ENCODE peak calls at places on chromosome 20, in five cellular contexts. B is PC-3, S is hepatocyte, I is OCI-LY7, R is GM23338. H is an unnamed sample.

GRCh38 chr20:47117325-47117724 is 222.7 kb downstream of the EYA2 start:
- DNase-seq in B (no peak), S (no peak), I (no peak), R (no peak), H (no peak)

GRCh38 chr20:25308671-25309394 is 60.9 kb downstream of the PYGB start:
- DNase-seq in B (peak; percentile 57), S (no peak), I (no peak), R (no peak), H (no peak)

GRCh38 chr20:44908987-44909871 is 631 bp upstream of the PABPC1L start:
- DNase-seq in B (peak; percentile 4), S (no peak), I (no peak), R (no peak), H (peak; percentile 23)

GRCh38 chr20:4341804-4342560 is 326.6 kb upstream of the RNF24 start:
- DNase-seq in B (peak; percentile 75), S (peak; percentile 36), I (no peak), R (no peak), H (peak; percentile 10)

GRCh38 chr20:34316191-34316814 is 13.1 kb upstream of the AHCY start:
- DNase-seq in B (peak; percentile 78), S (no peak), I (no peak), R (no peak), H (no peak)

GRCh38 chr20:25532015-25532751 is 53.1 kb downstream of the NINL start:
- DNase-seq in B (peak; percentile 87), S (no peak), I (no peak), R (peak; percentile 61), H (peak; percentile 82)

GRCh38 chr20:58546756-58547526 is 31.7 kb upstream of the APCDD1L start:
- DNase-seq in B (no peak), S (no peak), I (no peak), R (no peak), H (no peak)

GRCh38 chr20:41499961-41500725 is 118.0 kb downstream of the CHD6 start:
- DNase-seq in B (no peak), S (no peak), I (no peak), R (no peak), H (no peak)

GRCh38 chr20:11451793-11452291 is 465.9 kb upstream of the BTBD3 start:
- DNase-seq in B (no peak), S (peak; percentile 46), I (no peak), R (peak; percentile 41), H (peak; percentile 74)

GRCh38 chr20:57395111-57395959 is 4.1 kb downstream of the RBM38 start:
- DNase-seq in B (no peak), S (no peak), I (no peak), R (no peak), H (peak; percentile 91)

GRCh38 chr20:64109390-64109747 is 2.0 kb upstream of the NPBWR2 start:
- DNase-seq in B (no peak), S (no peak), I (no peak), R (peak; percentile 0), H (no peak)

GRCh38 chr20:21981179-21981578 is 275.7 kb downstream of the PAX1 start:
- DNase-seq in B (no peak), S (no peak), I (no peak), R (no peak), H (no peak)

GRCh38 chr20:49937023-49937929 is 1.1 kb downstream of the RNF114 start:
- DNase-seq in B (peak; percentile 60), S (peak; percentile 27), I (no peak), R (peak; percentile 25), H (no peak)

GRCh38 chr20:11445161-11445560 is 472.5 kb upstream of the BTBD3 start:
- DNase-seq in B (no peak), S (no peak), I (no peak), R (no peak), H (no peak)

GRCh38 chr20:60381643-60382400 is 423.6 kb downstream of the CDH26 start:
- DNase-seq in B (peak; percentile 3), S (no peak), I (no peak), R (no peak), H (no peak)

GRCh38 chr20:58131111-58131510 is 97.3 kb downstream of the ANKRD60 start:
- DNase-seq in B (peak; percentile 30), S (no peak), I (no peak), R (no peak), H (peak; percentile 70)

GRCh38 chr20:2101057-2101934 is at the start of gene STK35:
- DNase-seq in B (peak; percentile 66), S (peak; percentile 86), I (peak; percentile 79), R (peak; percentile 81), H (no peak)

GRCh38 chr20:1490643-1491042 is 577 bp downstream of the SIRPB2 start:
- DNase-seq in B (no peak), S (no peak), I (no peak), R (no peak), H (no peak)

GRCh38 chr20:49583669-49584417 is 15.9 kb upstream of the PTGIS start:
- DNase-seq in B (peak; percentile 56), S (peak; percentile 86), I (no peak), R (no peak), H (no peak)

GRCh38 chr20:50799890-50800550 is 5.2 kb downstream of the BCAS4 start:
- DNase-seq in B (no peak), S (no peak), I (peak; percentile 86), R (no peak), H (no peak)

GRCh38 chr20:49219924-49220831 is 962 bp downstream of the DDX27 start:
- DNase-seq in B (peak; percentile 20), S (no peak), I (no peak), R (no peak), H (no peak)

GRCh38 chr20:50226093-50226974 is 35.7 kb downstream of the CEBPB start:
- DNase-seq in B (no peak), S (no peak), I (no peak), R (no peak), H (no peak)

GRCh38 chr20:34311118-34312023 is 8.2 kb upstream of the AHCY start:
- DNase-seq in B (no peak), S (peak; percentile 86), I (no peak), R (peak; percentile 79), H (peak; percentile 83)

GRCh38 chr20:14245368-14245970 is 91.9 kb downstream of the FLRT3 start:
- DNase-seq in B (no peak), S (peak; percentile 10), I (no peak), R (no peak), H (no peak)

GRCh38 chr20:50744143-50744792 is 12.9 kb downstream of the PARD6B start:
- DNase-seq in B (peak; percentile 92), S (peak; percentile 92), I (no peak), R (peak; percentile 36), H (peak; percentile 62)

GRCh38 chr20:49701313-49701731 is 12.4 kb downstream of the B4GALT5 start:
- DNase-seq in B (peak; percentile 87), S (no peak), I (no peak), R (no peak), H (no peak)

GRCh38 chr20:21266191-21266536 is 37.0 kb upstream of the XRN2 start:
- DNase-seq in B (no peak), S (no peak), I (no peak), R (no peak), H (no peak)

GRCh38 chr20:23092409-23092756 is 6.3 kb upstream of the CD93 start:
- DNase-seq in B (no peak), S (no peak), I (no peak), R (no peak), H (no peak)

GRCh38 chr20:48194578-48194977 is 409.3 kb upstream of the SULF2 start:
- DNase-seq in B (no peak), S (no peak), I (no peak), R (no peak), H (no peak)

GRCh38 chr20:46253391-46253790 is 54.9 kb downstream of the CDH22 start:
- DNase-seq in B (peak; percentile 58), S (no peak), I (no peak), R (peak; percentile 66), H (peak; percentile 64)

GRCh38 chr20:35465976-35466375 is 10.6 kb downstream of the CEP250 start:
- DNase-seq in B (no peak), S (no peak), I (no peak), R (no peak), H (no peak)

GRCh38 chr20:35463455-35464300 is 8.3 kb downstream of the CEP250 start:
- DNase-seq in B (peak; percentile 85), S (peak; percentile 84), I (peak; percentile 80), R (peak; percentile 92), H (peak; percentile 83)

GRCh38 chr20:35461620-35462019 is 6.2 kb downstream of the CEP250 start:
- DNase-seq in B (no peak), S (no peak), I (no peak), R (no peak), H (no peak)

GRCh38 chr20:35458388-35458787 is 3.0 kb downstream of the CEP250 start:
- DNase-seq in B (no peak), S (no peak), I (no peak), R (no peak), H (no peak)

GRCh38 chr20:35462351-35462750 is 7.0 kb downstream of the CEP250 start:
- DNase-seq in B (no peak), S (no peak), I (peak; percentile 78), R (no peak), H (no peak)
- TF ChIP-seq EZH2phosphoT487 in B (no peak), S (no peak), I (no peak), R (no peak), H (no peak)

GRCh38 chr20:62849431-62849830 is 12.2 kb downstream of the TCFL5 start:
- DNase-seq in B (no peak), S (no peak), I (no peak), R (no peak), H (no peak)

GRCh38 chr20:62852196-62852595 is 9.4 kb downstream of the TCFL5 start:
- DNase-seq in B (no peak), S (no peak), I (no peak), R (no peak), H (no peak)

GRCh38 chr20:62854121-62854520 is 7.5 kb downstream of the TCFL5 start:
- DNase-seq in B (no peak), S (no peak), I (no peak), R (no peak), H (no peak)

GRCh38 chr20:62852841-62853240 is 8.8 kb downstream of the TCFL5 start:
- DNase-seq in B (no peak), S (no peak), I (no peak), R (no peak), H (no peak)

DNA sequence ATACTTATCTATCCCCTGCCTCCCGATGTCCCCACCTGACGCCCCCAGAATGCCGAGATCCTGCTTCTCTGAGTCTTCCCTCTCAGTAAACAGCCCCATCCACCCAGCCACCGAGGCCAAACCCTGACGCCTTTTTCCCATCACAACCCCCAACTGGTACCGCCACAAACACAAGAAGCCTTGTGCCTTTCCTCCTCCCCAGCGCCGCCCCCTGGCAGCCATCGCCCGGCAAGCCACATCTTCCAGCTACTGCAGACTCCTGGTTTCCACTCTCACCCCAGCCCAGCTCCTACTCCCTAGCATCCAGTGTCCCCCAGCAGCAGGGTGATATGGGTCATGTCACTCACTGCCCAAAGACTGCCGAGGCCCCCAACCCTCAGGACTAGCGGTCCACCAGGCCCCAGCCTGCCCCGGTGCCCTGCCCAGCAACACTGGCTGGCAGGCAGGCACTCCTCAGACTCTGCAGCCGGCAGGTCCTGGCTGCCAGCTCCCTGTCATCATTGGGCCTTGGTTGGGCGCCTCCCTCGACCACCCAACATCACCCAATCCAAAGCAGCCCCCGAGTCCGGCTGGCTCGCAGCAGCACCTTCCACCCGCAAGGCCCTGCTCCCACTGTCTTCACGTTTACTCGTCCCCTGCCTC is 11.2 kb downstream of the TCFL5 start:
- DNase-seq in B (no peak), S (no peak), I (no peak), R (peak; percentile 45), H (no peak)
- TF ChIP-seq EZH2phosphoT487 in B (no peak), S (no peak), I (no peak), R (no peak), H (no peak)

GRCh38 chr20:17498181-17498580 is 33.0 kb downstream of the BFSP1 start:
- DNase-seq in B (peak; percentile 19), S (no peak), I (no peak), R (no peak), H (no peak)
- TF ChIP-seq EZH2phosphoT487 in B (no peak), S (no peak), I (no peak), R (no peak), H (no peak)

GRCh38 chr20:36344517-36345132 is 38.5 kb downstream of the DLGAP4 start:
- DNase-seq in B (peak; percentile 72), S (peak; percentile 85), I (peak; percentile 33), R (peak; percentile 95), H (peak; percentile 92)
- TF ChIP-seq EZH2phosphoT487 in B (no peak), S (no peak), I (no peak), R (no peak), H (no peak)

H was measured in neural progenitor cell.